ENCODE peak calls at places on chromosome 2, in six cellular contexts. C is thyroid gland; A is AG04449; K is BJ; Q is CD4-positive, alpha-beta memory T cell; Z is fibroblast of pulmonary artery. V is an unnamed sample.

GRCh38 chr2:49226360-49226759 is 72.0 kb upstream of the FSHR start:
- DNase-seq in C (no peak), A (no peak), K (no peak), Q (no peak), Z (no peak), V (no peak)

GRCh38 chr2:166593403-166593802 is 99.4 kb upstream of the SCN7A start:
- DNase-seq in C (no peak), A (peak), K (peak), Q (no peak), Z (peak), V (peak)

GRCh38 chr2:128664499-128664971 is 345.9 kb upstream of the HS6ST1 start:
- DNase-seq in C (no peak), A (no peak), K (no peak), Q (no peak), Z (no peak), V (no peak)

GRCh38 chr2:236944561-236944960 is 141.1 kb upstream of the COPS8 start:
- DNase-seq in C (no peak), A (no peak), K (no peak), Q (no peak), Z (no peak), V (no peak)

GRCh38 chr2:170432823-170433222 is 254.9 kb downstream of the MYO3B start:
- DNase-seq in C (no peak), A (no peak), K (no peak), Q (no peak), Z (no peak), V (no peak)

GRCh38 chr2:118249531-118249930 is 161.3 kb downstream of the INSIG2 start:
- DNase-seq in C (no peak), A (peak), K (peak), Q (no peak), Z (no peak), V (no peak)

GRCh38 chr2:128436498-128437180 is 118.0 kb upstream of the HS6ST1 start:
- DNase-seq in C (no peak), A (no peak), K (no peak), Q (no peak), Z (no peak), V (no peak)

GRCh38 chr2:156436477-156437085 is 402 bp downstream of the GPD2 start:
- DNase-seq in C (peak), A (no peak), K (no peak), Q (peak), Z (peak), V (no peak)

GRCh38 chr2:160214461-160215055 is 14.5 kb upstream of the ITGB6 start:
- DNase-seq in C (peak), A (no peak), K (peak), Q (no peak), Z (peak), V (peak)

GRCh38 chr2:207334631-207335371 is 169.1 kb upstream of the KLF7 start:
- DNase-seq in C (peak), A (peak), K (peak), Q (no peak), Z (peak), V (peak)

GRCh38 chr2:9715238-9715637 is 84.4 kb upstream of the YWHAQ start:
- DNase-seq in C (no peak), A (no peak), K (no peak), Q (no peak), Z (peak), V (no peak)

GRCh38 chr2:33417093-33417492 is 59.4 kb upstream of the RASGRP3 start:
- DNase-seq in C (no peak), A (no peak), K (no peak), Q (no peak), Z (peak), V (no peak)

GRCh38 chr2:169452080-169452479 is 27.2 kb upstream of the BBS5 start:
- DNase-seq in C (no peak), A (no peak), K (no peak), Q (no peak), Z (peak), V (no peak)

GRCh38 chr2:160566717-160567116 is 73.1 kb upstream of the RBMS1 start:
- DNase-seq in C (no peak), A (no peak), K (peak), Q (no peak), Z (peak), V (peak)

GRCh38 chr2:105328281-105329196 is 996 bp downstream of the TGFBRAP1 start:
- DNase-seq in C (peak), A (no peak), K (no peak), Q (peak), Z (peak), V (no peak)

GRCh38 chr2:150426724-150427123 is 60.7 kb downstream of the RND3 start:
- DNase-seq in C (no peak), A (no peak), K (no peak), Q (no peak), Z (no peak), V (no peak)

GRCh38 chr2:126776701-126777619 is 121.0 kb downstream of the GYPC start:
- DNase-seq in C (peak), A (no peak), K (no peak), Q (peak), Z (peak), V (peak)

GRCh38 chr2:240129311-240129710 is 6.8 kb downstream of the COPS9 start:
- DNase-seq in C (no peak), A (no peak), K (no peak), Q (no peak), Z (no peak), V (no peak)

GRCh38 chr2:240130393-240131195 is 5.5 kb downstream of the COPS9 start:
- DNase-seq in C (no peak), A (no peak), K (no peak), Q (no peak), Z (no peak), V (no peak)

GRCh38 chr2:240131296-240131695 is 4.8 kb downstream of the COPS9 start:
- DNase-seq in C (no peak), A (no peak), K (no peak), Q (no peak), Z (no peak), V (no peak)

GRCh38 chr2:240128608-240129144 is 7.4 kb downstream of the COPS9 start:
- DNase-seq in C (no peak), A (no peak), K (no peak), Q (no peak), Z (no peak), V (no peak)

GRCh38 chr2:240129731-240130392 is 6.2 kb downstream of the COPS9 start:
- DNase-seq in C (no peak), A (no peak), K (no peak), Q (no peak), Z (no peak), V (no peak)
- H3K4me3 ChIP-seq in C (no peak), A (no peak), K (no peak), Q (no peak), Z (no peak), V (no peak)

GRCh38 chr2:27080140-27080469 is 1.7 kb downstream of the EMILIN1 start:
- DNase-seq in C (no peak), A (no peak), K (no peak), Q (no peak), Z (no peak), V (no peak)

GRCh38 chr2:27077231-27077630 is 1.2 kb upstream of the EMILIN1 start:
- DNase-seq in C (no peak), A (no peak), K (no peak), Q (no peak), Z (no peak), V (no peak)

GRCh38 chr2:27079233-27080139 is 1.1 kb downstream of the EMILIN1 start:
- DNase-seq in C (no peak), A (no peak), K (no peak), Q (no peak), Z (no peak), V (no peak)

GRCh38 chr2:27080603-27080938 is 2.2 kb downstream of the EMILIN1 start:
- DNase-seq in C (no peak), A (no peak), K (no peak), Q (no peak), Z (no peak), V (no peak)

GRCh38 chr2:27078267-27079194 is at the start of gene EMILIN1:
- DNase-seq in C (peak), A (peak), K (peak), Q (no peak), Z (peak), V (peak)
- H3K4me3 ChIP-seq in C (peak), A (peak), K (peak), Q (no peak), Z (peak), V (peak)

GRCh38 chr2:36367497-36368353 is 12.1 kb downstream of the CRIM1 start:
- DNase-seq in C (no peak), A (no peak), K (no peak), Q (no peak), Z (peak), V (no peak)
- H3K4me3 ChIP-seq in C (no peak), A (peak), K (no peak), Q (no peak), Z (no peak), V (no peak)

GRCh38 chr2:88554189-88554588 is 73.1 kb downstream of the EIF2AK3 start:
- DNase-seq in C (no peak), A (no peak), K (no peak), Q (no peak), Z (no peak), V (no peak)

GRCh38 chr2:88545118-88545517 is 82.1 kb downstream of the EIF2AK3 start:
- DNase-seq in C (no peak), A (no peak), K (no peak), Q (no peak), Z (peak), V (no peak)

DNA sequence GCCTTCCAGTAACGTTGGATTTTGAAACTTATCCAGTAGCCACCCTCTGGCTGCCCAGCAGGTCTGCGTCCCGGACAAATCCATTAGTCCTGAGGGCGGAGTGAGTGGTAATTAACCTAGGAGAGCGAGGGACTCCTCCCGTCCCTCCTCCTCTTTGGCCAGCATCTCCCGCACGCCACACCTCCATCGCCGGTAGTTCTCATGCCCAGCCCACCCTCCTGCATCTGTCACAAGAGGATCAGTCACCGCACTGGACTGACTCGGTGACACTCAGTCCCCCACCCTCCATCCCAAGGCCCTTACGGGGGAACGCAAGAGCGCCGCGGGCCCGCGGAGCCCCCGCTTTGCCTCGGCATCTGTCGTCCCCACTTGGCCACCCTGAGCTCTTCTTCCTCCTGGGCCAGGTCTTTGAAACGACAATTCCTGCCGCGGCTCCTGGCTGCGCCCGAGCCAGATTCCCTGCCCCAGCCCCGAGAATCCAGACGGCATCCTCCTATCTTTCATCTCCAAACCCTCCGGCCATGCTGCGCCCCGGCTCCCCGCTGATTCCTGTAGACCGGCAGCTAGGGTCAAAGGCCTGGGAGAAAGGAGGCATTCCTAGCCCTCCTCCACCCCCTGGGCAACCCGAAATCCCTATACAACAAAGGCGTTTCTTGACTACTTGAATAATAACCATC is 77.5 kb downstream of the EIF2AK3 start:
- DNase-seq in C (no peak), A (no peak), K (no peak), Q (no peak), Z (no peak), V (no peak)
- H3K4me3 ChIP-seq in C (no peak), A (peak), K (peak), Q (no peak), Z (peak), V (peak)

GRCh38 chr2:39118786-39119499 is 1.9 kb downstream of the SOS1 start:
- DNase-seq in C (no peak), A (no peak), K (no peak), Q (no peak), Z (peak), V (no peak)
- H3K4me3 ChIP-seq in C (peak), A (peak), K (peak), Q (peak), Z (peak), V (peak)

DNA sequence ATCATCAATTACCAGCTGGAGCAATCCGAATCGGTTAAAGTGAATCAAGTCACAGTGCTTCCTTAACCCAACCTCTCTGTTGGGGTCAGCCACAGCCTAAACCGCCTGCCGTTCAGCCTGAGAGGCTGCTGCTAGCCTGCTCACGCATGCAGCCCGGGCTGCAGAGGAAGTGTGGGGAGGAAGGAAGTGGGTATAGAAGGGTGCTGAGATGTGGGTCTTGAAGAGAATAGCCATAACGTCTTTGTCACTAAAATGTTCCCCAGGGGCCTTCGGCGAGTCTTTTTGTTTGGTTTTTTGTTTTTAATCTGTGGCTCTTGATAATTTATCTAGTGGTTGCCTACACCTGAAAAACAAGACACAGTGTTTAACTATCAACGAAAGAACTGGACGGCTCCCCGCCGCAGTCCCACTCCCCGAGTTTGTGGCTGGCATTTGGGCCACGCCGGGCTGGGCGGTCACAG is 496 bp upstream of the ITGA4 start:
- DNase-seq in C (peak), A (no peak), K (no peak), Q (peak), Z (no peak), V (no peak)
- H3K4me3 ChIP-seq in C (peak), A (peak), K (peak), Q (peak), Z (peak), V (peak)

GRCh38 chr2:174787485-174788205 is 23.4 kb upstream of the CHRNA1 start:
- DNase-seq in C (no peak), A (peak), K (peak), Q (no peak), Z (peak), V (peak)
- H3K4me3 ChIP-seq in C (no peak), A (no peak), K (no peak), Q (no peak), Z (no peak), V (no peak)

GRCh38 chr2:121074322-121074932 is 210.6 kb downstream of the TFCP2L1 start:
- DNase-seq in C (no peak), A (no peak), K (no peak), Q (no peak), Z (no peak), V (no peak)

GRCh38 chr2:121075641-121076500 is 209.1 kb downstream of the TFCP2L1 start:
- DNase-seq in C (no peak), A (no peak), K (no peak), Q (no peak), Z (no peak), V (no peak)

GRCh38 chr2:121076501-121076820 is 208.5 kb downstream of the TFCP2L1 start:
- DNase-seq in C (no peak), A (no peak), K (no peak), Q (no peak), Z (no peak), V (no peak)

GRCh38 chr2:121073320-121074210 is 211.4 kb downstream of the TFCP2L1 start:
- DNase-seq in C (no peak), A (no peak), K (no peak), Q (no peak), Z (no peak), V (no peak)

GRCh38 chr2:121075006-121075545 is 209.9 kb downstream of the TFCP2L1 start:
- DNase-seq in C (no peak), A (peak), K (peak), Q (no peak), Z (peak), V (peak)
- H3K4me3 ChIP-seq in C (no peak), A (peak), K (peak), Q (no peak), Z (peak), V (peak)

DNA sequence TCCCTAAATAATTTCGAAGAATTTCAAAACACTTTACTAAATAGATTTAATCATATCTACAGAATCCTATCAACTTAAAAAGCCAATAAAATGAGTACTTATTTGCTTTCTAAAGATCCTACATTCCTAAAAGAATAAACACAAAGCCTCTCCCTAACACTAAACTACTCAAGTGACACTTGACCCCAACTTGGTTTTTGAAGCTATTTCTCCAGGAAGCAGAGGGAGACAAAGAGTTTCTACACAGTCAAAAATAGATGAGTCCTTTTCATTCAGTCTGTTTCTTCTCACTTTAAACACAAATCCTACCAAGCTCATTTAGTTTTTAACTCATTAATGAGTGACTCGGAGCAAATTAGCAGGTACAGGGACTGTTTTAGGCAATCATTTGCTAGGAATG is 2.1 kb downstream of the ATL2 start:
- DNase-seq in C (no peak), A (no peak), K (no peak), Q (no peak), Z (no peak), V (no peak)
- H3K4me3 ChIP-seq in C (peak), A (peak), K (no peak), Q (no peak), Z (peak), V (no peak)

V was measured in skeletal muscle cell.